ENCODE peak calls at places on chromosomes 5 and 9, in seven cellular contexts. E, D, S, L, J, P and B are unnamed samples.

GRCh38 chr9:109017061-109017460 is 3.8 kb upstream of the CTNNAL1 start:
- DNase-seq in E (no peak), D (peak), S (no peak), L (no peak), J (no peak), P (no peak), B (no peak)

GRCh38 chr5:79689541-79690466 is at the start of gene CMYA5:
- DNase-seq in E (no peak), D (peak), S (no peak), L (no peak), J (no peak), P (peak), B (no peak)

GRCh38 chr9:136693490-136694162 is 6.4 kb upstream of the AGPAT2 start:
- DNase-seq in E (no peak), D (peak), S (no peak), L (no peak), J (no peak), P (no peak), B (no peak)

GRCh38 chr5:900781-901180 is 8.1 kb downstream of the TRIP13 start:
- DNase-seq in E (no peak), D (no peak), S (no peak), L (no peak), J (no peak), P (no peak), B (no peak)

GRCh38 chr9:133375116-133375723 is 640 bp downstream of the SURF4 start:
- DNase-seq in E (no peak), D (peak), S (no peak), L (no peak), J (no peak), P (no peak), B (no peak)

GRCh38 chr5:136123236-136123768 is 9.3 kb upstream of the SMAD5 start:
- DNase-seq in E (no peak), D (peak), S (no peak), L (no peak), J (no peak), P (no peak), B (no peak)

GRCh38 chr5:2430606-2431005 is 320.9 kb downstream of the IRX2 start:
- DNase-seq in E (no peak), D (no peak), S (no peak), L (no peak), J (no peak), P (no peak), B (no peak)

GRCh38 chr9:116262421-116262820 is 108.8 kb downstream of the PAPPA start:
- DNase-seq in E (no peak), D (no peak), S (no peak), L (no peak), J (no peak), P (no peak), B (no peak)

GRCh38 chr5:23756779-23757178 is 249.4 kb downstream of the PRDM9 start:
- DNase-seq in E (no peak), D (no peak), S (no peak), L (no peak), J (no peak), P (no peak), B (no peak)

GRCh38 chr9:129318121-129319075 is 140.3 kb upstream of the IER5L start:
- DNase-seq in E (no peak), D (no peak), S (no peak), L (no peak), J (no peak), P (no peak), B (no peak)

GRCh38 chr5:114910727-114911126 is 259.0 kb downstream of the TRIM36 start:
- DNase-seq in E (no peak), D (no peak), S (no peak), L (no peak), J (no peak), P (no peak), B (no peak)

GRCh38 chr5:89308606-89309040 is 425.6 kb upstream of the MEF2C start:
- DNase-seq in E (no peak), D (no peak), S (no peak), L (no peak), J (no peak), P (no peak), B (no peak)

GRCh38 chr9:79654591-79654990 is 82.8 kb downstream of the TLE4 start:
- DNase-seq in E (no peak), D (no peak), S (no peak), L (no peak), J (no peak), P (no peak), B (no peak)

GRCh38 chr5:14172149-14172795 is 29.1 kb downstream of the TRIO start:
- DNase-seq in E (no peak), D (no peak), S (no peak), L (no peak), J (no peak), P (no peak), B (no peak)

GRCh38 chr5:134271059-134271458 is 45.2 kb upstream of the PPP2CA start:
- DNase-seq in E (no peak), D (no peak), S (no peak), L (no peak), J (no peak), P (no peak), B (no peak)

GRCh38 chr9:123996731-123997421 is 14.7 kb upstream of the LHX2 start:
- DNase-seq in E (no peak), D (no peak), S (no peak), L (no peak), J (peak), P (no peak), B (no peak)

GRCh38 chr9:100911273-100911672 is 117.3 kb upstream of the PLPPR1 start:
- DNase-seq in E (no peak), D (no peak), S (no peak), L (no peak), J (no peak), P (no peak), B (no peak)

GRCh38 chr9:85859751-85860150 is 81.2 kb upstream of the NAA35 start:
- DNase-seq in E (no peak), D (no peak), S (no peak), L (no peak), J (no peak), P (no peak), B (no peak)

GRCh38 chr9:99818439-99818992 is 3.2 kb upstream of the NR4A3 start:
- DNase-seq in E (no peak), D (no peak), S (no peak), L (no peak), J (no peak), P (no peak), B (no peak)

GRCh38 chr9:272251-273213 is 57.9 kb downstream of the DOCK8 start:
- DNase-seq in E (peak), D (no peak), S (peak), L (peak), J (peak), P (no peak), B (peak)

GRCh38 chr5:52658266-52658665 is 129.4 kb upstream of the ITGA1 start:
- DNase-seq in E (no peak), D (no peak), S (no peak), L (no peak), J (no peak), P (no peak), B (no peak)

GRCh38 chr5:144698454-144698853 is 527.8 kb downstream of the KCTD16 start:
- DNase-seq in E (no peak), D (peak), S (no peak), L (no peak), J (no peak), P (no peak), B (no peak)

GRCh38 chr5:168818586-168818985 is 239.4 kb upstream of the PANK3 start:
- DNase-seq in E (no peak), D (no peak), S (no peak), L (no peak), J (no peak), P (no peak), B (no peak)

GRCh38 chr5:68562308-68562707 is 346.8 kb downstream of the PIK3R1 start:
- DNase-seq in E (no peak), D (peak), S (no peak), L (no peak), J (no peak), P (no peak), B (no peak)

GRCh38 chr5:171571663-171572062 is 152.2 kb downstream of the FGF18 start:
- DNase-seq in E (no peak), D (peak), S (no peak), L (no peak), J (no peak), P (no peak), B (no peak)

GRCh38 chr5:146334074-146334533 is 4.5 kb upstream of the POU4F3 start:
- DNase-seq in E (no peak), D (no peak), S (no peak), L (no peak), J (no peak), P (no peak), B (no peak)

GRCh38 chr5:173618927-173619519 is 2.6 kb upstream of the BOD1 start:
- DNase-seq in E (peak), D (peak), S (no peak), L (peak), J (no peak), P (no peak), B (no peak)

GRCh38 chr5:81265101-81265500 is 32.0 kb downstream of the CKMT2 start:
- DNase-seq in E (no peak), D (peak), S (no peak), L (no peak), J (no peak), P (no peak), B (no peak)

GRCh38 chr5:73380710-73381586 is 67.6 kb downstream of the FOXD1 start:
- DNase-seq in E (no peak), D (no peak), S (no peak), L (no peak), J (no peak), P (no peak), B (no peak)

GRCh38 chr9:131839281-131840084 is 99.6 kb upstream of the RAPGEF1 start:
- DNase-seq in E (peak), D (peak), S (peak), L (peak), J (no peak), P (no peak), B (peak)

GRCh38 chr5:136054133-136054996 is 25.6 kb downstream of the TGFBI start:
- DNase-seq in E (no peak), D (peak), S (no peak), L (no peak), J (no peak), P (no peak), B (no peak)

GRCh38 chr5:105836263-105836662 is 1834.5 kb downstream of the EFNA5 start:
- DNase-seq in E (no peak), D (peak), S (no peak), L (no peak), J (no peak), P (no peak), B (no peak)

GRCh38 chr9:128101231-128101641 is 26.3 kb downstream of the PTGES2 start:
- DNase-seq in E (no peak), D (no peak), S (no peak), L (no peak), J (no peak), P (no peak), B (no peak)

GRCh38 chr5:155103164-155103563 is 89.6 kb downstream of the KIF4B start:
- DNase-seq in E (no peak), D (peak), S (no peak), L (no peak), J (no peak), P (no peak), B (no peak)

GRCh38 chr5:169581580-169582227 is 1.9 kb upstream of the SPDL1 start:
- DNase-seq in E (peak), D (peak), S (peak), L (peak), J (peak), P (no peak), B (peak)

GRCh38 chr9:97689401-97689800 is 7.7 kb downstream of the XPA start:
- DNase-seq in E (no peak), D (peak), S (no peak), L (no peak), J (no peak), P (no peak), B (no peak)

GRCh38 chr5:13816126-13816525 is 128.4 kb downstream of the DNAH5 start:
- DNase-seq in E (no peak), D (no peak), S (no peak), L (no peak), J (no peak), P (no peak), B (no peak)